ENCODE peak calls at places on chromosomes 12 and 14, in six cellular contexts. O is upper lobe of left lung; T is ACHN; W is activated T-helper 1 cell treated with anti-CD3 and anti-CD28 coated beads, Interleukin-2, amount 50 U/mL, for 16 hours; H is astrocyte of the spinal cord; I is NCI-H2081. C is an unnamed sample.

GRCh38 chr12:6547987-6548386 is 7.9 kb downstream of the IFFO1 start:
- DNase-seq in H (peak; percentile 79), T (peak; percentile 85), O (no peak), I (no peak), W (no peak), C (no peak)

GRCh38 chr14:55170526-55170925 is 20.9 kb downstream of the DLGAP5 start:
- DNase-seq in W (no peak), O (no peak), T (no peak), I (no peak), H (no peak), C (no peak)

GRCh38 chr12:109768901-109769670 is 55.5 kb downstream of the FAM222A start:
- DNase-seq in W (no peak), O (no peak), H (no peak), T (no peak), I (no peak), C (no peak)

GRCh38 chr12:11697670-11698387 is 48.4 kb downstream of the ETV6 start:
- DNase-seq in T (no peak), O (no peak), W (no peak), I (no peak), H (peak; percentile 50), C (no peak)

GRCh38 chr14:54625158-54625557 is 58.2 kb downstream of the SAMD4A start:
- DNase-seq in I (no peak), T (no peak), W (no peak), H (peak; percentile 40), O (no peak), C (no peak)

GRCh38 chr14:78278464-78278863 is 108.3 kb downstream of the NRXN3 start:
- DNase-seq in W (no peak), I (peak; percentile 22), T (no peak), H (no peak), O (no peak), C (no peak)

GRCh38 chr12:18750087-18750486 is 12.2 kb downstream of the CAPZA3 start:
- DNase-seq in T (no peak), O (no peak), H (no peak), I (no peak), W (no peak), C (no peak)

GRCh38 chr14:58082011-58082410 is 70.0 kb downstream of the ARMH4 start:
- DNase-seq in H (no peak), T (peak; percentile 19), W (no peak), I (no peak), O (no peak), C (no peak)

GRCh38 chr12:2673966-2674810 is 120.6 kb upstream of the FKBP4 start:
- DNase-seq in T (no peak), H (no peak), W (no peak), O (peak; percentile 53), I (no peak), C (no peak)

GRCh38 chr12:64773386-64773785 is 14.2 kb upstream of the GNS start:
- DNase-seq in H (no peak), W (no peak), O (no peak), T (no peak), I (no peak), C (no peak)

GRCh38 chr14:44030963-44031362 is 476.1 kb downstream of the FSCB start:
- DNase-seq in T (no peak), W (no peak), O (no peak), H (no peak), I (no peak), C (no peak)

GRCh38 chr12:28378749-28379148 is 188.5 kb downstream of the CCDC91 start:
- DNase-seq in W (no peak), I (no peak), O (no peak), H (peak; percentile 91), T (no peak), C (no peak)

GRCh38 chr14:53716521-53716920 is 240.1 kb downstream of the BMP4 start:
- DNase-seq in I (no peak), O (no peak), H (no peak), W (no peak), T (no peak), C (no peak)

GRCh38 chr14:93939304-93940229 is 12.4 kb downstream of the FAM181A start:
- DNase-seq in W (peak; percentile 88), H (peak; percentile 62), T (peak; percentile 76), O (peak; percentile 98), I (peak; percentile 52), C (no peak)

GRCh38 chr12:109069307-109070231 is 17.2 kb downstream of the USP30 start:
- DNase-seq in W (no peak), H (no peak), T (no peak), I (no peak), O (peak; percentile 26), C (no peak)

GRCh38 chr14:100027771-100028490 is 37.3 kb upstream of the EVL start:
- DNase-seq in T (no peak), O (no peak), H (no peak), I (no peak), W (no peak), C (no peak)

GRCh38 chr14:76564471-76565119 is 188.7 kb downstream of the ESRRB start:
- DNase-seq in O (peak; percentile 42), H (no peak), W (no peak), T (peak; percentile 9), I (no peak), C (no peak)

GRCh38 chr14:105449276-105450122 is 25.1 kb upstream of the CRIP2 start:
- DNase-seq in H (no peak), W (no peak), O (peak; percentile 85), T (no peak), I (no peak), C (no peak)

C was measured in NCI-H446 treated with DMSO at 0.1 percent for 48 hours.